ENCODE peak calls at places on chromosomes 2 and 18, in ten cellular contexts. V is lung, G is uterus, X is body of pancreas, K is brain microvascular endothelial cell, O is fibroblast of lung, Z is fibroblast of pulmonary artery, E is spleen, H is astrocyte, D is heart left ventricle. T is an unnamed sample.

GRCh38 chr2:75525434-75526308 is 35.1 kb downstream of the EVA1A start:
- DNase-seq in V (no peak), G (no peak), X (no peak), K (peak), O (peak), Z (no peak), E (no peak), H (peak), D (no peak), T (peak)

GRCh38 chr2:238286551-238286950 is 1.9 kb downstream of the PER2 start:
- DNase-seq in V (peak), G (peak), X (peak), K (peak), O (peak), Z (peak), E (peak), H (peak), D (no peak), T (peak)

GRCh38 chr2:54595999-54596903 is 127.2 kb upstream of the EML6 start:
- DNase-seq in V (no peak), G (peak), X (no peak), K (no peak), O (peak), Z (peak), E (no peak), H (no peak), D (no peak), T (no peak)

GRCh38 chr2:60676950-60677349 is 79.1 kb upstream of the PAPOLG start:
- DNase-seq in V (no peak), G (no peak), X (no peak), K (no peak), O (no peak), Z (no peak), E (no peak), H (no peak), D (no peak), T (no peak)

GRCh38 chr2:187078297-187078696 is 229.3 kb upstream of the ZSWIM2 start:
- DNase-seq in V (no peak), G (no peak), X (no peak), K (peak), O (peak), Z (peak), E (no peak), H (peak), D (no peak), T (peak)

GRCh38 chr2:188293601-188294482 is 2.2 kb downstream of the GULP1 start:
- DNase-seq in V (peak), G (peak), X (peak), K (peak), O (peak), Z (peak), E (no peak), H (peak), D (peak), T (peak)

GRCh38 chr18:48203961-48204666 is 205.1 kb downstream of the ZBTB7C start:
- DNase-seq in V (no peak), G (no peak), X (no peak), K (no peak), O (no peak), Z (no peak), E (no peak), H (no peak), D (no peak), T (no peak)

GRCh38 chr2:100924520-100925451 is 77.3 kb upstream of the RPL31 start:
- DNase-seq in V (no peak), G (peak), X (no peak), K (peak), O (peak), Z (peak), E (no peak), H (peak), D (no peak), T (peak)

GRCh38 chr2:233816771-233817170 is 37.6 kb downstream of the HJURP start:
- DNase-seq in V (no peak), G (no peak), X (peak), K (no peak), O (no peak), Z (no peak), E (peak), H (no peak), D (peak), T (no peak)

GRCh38 chr2:160376576-160376975 is 117.0 kb downstream of the RBMS1 start:
- DNase-seq in V (no peak), G (no peak), X (no peak), K (peak), O (peak), Z (peak), E (no peak), H (peak), D (no peak), T (peak)

GRCh38 chr2:235347691-235348090 is 146.2 kb upstream of the AGAP1 start:
- DNase-seq in V (no peak), G (no peak), X (no peak), K (peak), O (peak), Z (peak), E (no peak), H (peak), D (no peak), T (peak)

GRCh38 chr18:75531851-75532241 is 104.3 kb upstream of the SMIM21 start:
- DNase-seq in V (peak), G (no peak), X (no peak), K (no peak), O (no peak), Z (no peak), E (no peak), H (no peak), D (no peak), T (no peak)

GRCh38 chr2:45009303-45009927 is at the start of gene SIX2:
- DNase-seq in V (peak), G (peak), X (peak), K (peak), O (peak), Z (peak), E (no peak), H (peak), D (peak), T (peak)

GRCh38 chr2:106614511-106615291 is 127.5 kb downstream of the CD8B2 start:
- DNase-seq in V (no peak), G (no peak), X (peak), K (no peak), O (no peak), Z (no peak), E (no peak), H (no peak), D (no peak), T (no peak)

GRCh38 chr2:20052229-20052871 is 922 bp upstream of the LAPTM4A start:
- DNase-seq in V (no peak), G (no peak), X (no peak), K (no peak), O (peak), Z (peak), E (no peak), H (peak), D (no peak), T (peak)

GRCh38 chr2:54103454-54104314 is 11.7 kb upstream of the ACYP2 start:
- DNase-seq in V (peak), G (no peak), X (peak), K (peak), O (peak), Z (peak), E (peak), H (peak), D (no peak), T (peak)

GRCh38 chr2:157304811-157305712 is 20.6 kb downstream of the ERMN start:
- DNase-seq in V (no peak), G (no peak), X (no peak), K (peak), O (peak), Z (peak), E (no peak), H (peak), D (no peak), T (peak)

GRCh38 chr2:151197184-151198070 is 64.2 kb downstream of the RBM43 start:
- DNase-seq in V (no peak), G (no peak), X (no peak), K (no peak), O (no peak), Z (no peak), E (no peak), H (no peak), D (no peak), T (no peak)

GRCh38 chr2:111903930-111904439 is 5.6 kb downstream of the MERTK start:
- DNase-seq in V (no peak), G (no peak), X (no peak), K (no peak), O (no peak), Z (no peak), E (no peak), H (no peak), D (no peak), T (no peak)

GRCh38 chr2:190340369-190340768 is 3.0 kb upstream of the INPP1 start:
- DNase-seq in V (no peak), G (no peak), X (no peak), K (peak), O (peak), Z (peak), E (no peak), H (no peak), D (no peak), T (peak)

GRCh38 chr2:100606740-100607343 is 44.0 kb downstream of the PDCL3 start:
- DNase-seq in V (no peak), G (no peak), X (peak), K (peak), O (peak), Z (peak), E (no peak), H (peak), D (no peak), T (peak)

GRCh38 chr2:127277028-127277427 is 16.9 kb downstream of the ERCC3 start:
- DNase-seq in V (no peak), G (no peak), X (no peak), K (peak), O (no peak), Z (no peak), E (no peak), H (no peak), D (no peak), T (no peak)

GRCh38 chr2:287471-287885 is 413 bp downstream of the ALKAL2 start:
- DNase-seq in V (no peak), G (peak), X (peak), K (no peak), O (peak), Z (peak), E (no peak), H (peak), D (no peak), T (peak)

GRCh38 chr2:230614913-230615332 is 97.7 kb upstream of the CAB39 start:
- DNase-seq in V (no peak), G (no peak), X (no peak), K (no peak), O (peak), Z (no peak), E (peak), H (no peak), D (no peak), T (no peak)

GRCh38 chr2:230327418-230328154 is 593 bp downstream of the SP140L start:
- DNase-seq in V (no peak), G (no peak), X (no peak), K (no peak), O (peak), Z (no peak), E (no peak), H (no peak), D (no peak), T (no peak)

GRCh38 chr2:135409436-135409835 is 121.6 kb downstream of the ZRANB3 start:
- DNase-seq in V (no peak), G (no peak), X (no peak), K (no peak), O (no peak), Z (no peak), E (no peak), H (no peak), D (no peak), T (no peak)

GRCh38 chr18:23126352-23127056 is 8.8 kb upstream of the CABLES1 start:
- DNase-seq in V (no peak), G (no peak), X (no peak), K (no peak), O (no peak), Z (peak), E (no peak), H (no peak), D (no peak), T (peak)

GRCh38 chr2:31812051-31812798 is 198.6 kb downstream of the MEMO1 start:
- DNase-seq in V (no peak), G (no peak), X (no peak), K (peak), O (no peak), Z (peak), E (no peak), H (no peak), D (no peak), T (no peak)

DNA sequence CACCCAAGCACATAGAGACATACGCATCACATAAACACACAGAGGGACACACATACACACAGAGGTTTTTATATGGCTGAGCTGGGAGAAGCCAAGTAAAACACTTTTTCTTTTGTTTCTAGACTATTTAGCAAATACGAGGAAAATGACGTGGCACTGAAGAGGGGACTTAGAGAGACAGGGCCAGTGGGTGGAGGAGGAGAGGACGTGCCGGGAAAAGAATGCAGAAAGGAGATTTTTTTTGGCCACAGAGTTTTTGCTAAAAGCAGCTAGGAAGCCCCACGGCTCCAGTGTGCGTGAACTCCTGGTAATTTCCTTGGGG is 168.5 kb upstream of the KLF7 start:
- DNase-seq in V (no peak), G (no peak), X (no peak), K (no peak), O (no peak), Z (no peak), E (no peak), H (no peak), D (no peak), T (no peak)
- H3K4me3 ChIP-seq in V (no peak), G (peak), X (no peak), K (peak), O (peak), Z (peak), E (peak), H (peak), D (peak), T (peak)

GRCh38 chr2:162490052-162490717 is 146.3 kb downstream of the GCA start:
- DNase-seq in V (no peak), G (no peak), X (no peak), K (no peak), O (no peak), Z (no peak), E (no peak), H (no peak), D (no peak), T (no peak)

GRCh38 chr2:162492225-162492624 is 148.3 kb downstream of the GCA start:
- DNase-seq in V (no peak), G (no peak), X (no peak), K (no peak), O (no peak), Z (no peak), E (no peak), H (no peak), D (no peak), T (no peak)

GRCh38 chr2:162487816-162488215 is 143.9 kb downstream of the GCA start:
- DNase-seq in V (no peak), G (no peak), X (no peak), K (no peak), O (no peak), Z (no peak), E (no peak), H (no peak), D (no peak), T (no peak)

DNA sequence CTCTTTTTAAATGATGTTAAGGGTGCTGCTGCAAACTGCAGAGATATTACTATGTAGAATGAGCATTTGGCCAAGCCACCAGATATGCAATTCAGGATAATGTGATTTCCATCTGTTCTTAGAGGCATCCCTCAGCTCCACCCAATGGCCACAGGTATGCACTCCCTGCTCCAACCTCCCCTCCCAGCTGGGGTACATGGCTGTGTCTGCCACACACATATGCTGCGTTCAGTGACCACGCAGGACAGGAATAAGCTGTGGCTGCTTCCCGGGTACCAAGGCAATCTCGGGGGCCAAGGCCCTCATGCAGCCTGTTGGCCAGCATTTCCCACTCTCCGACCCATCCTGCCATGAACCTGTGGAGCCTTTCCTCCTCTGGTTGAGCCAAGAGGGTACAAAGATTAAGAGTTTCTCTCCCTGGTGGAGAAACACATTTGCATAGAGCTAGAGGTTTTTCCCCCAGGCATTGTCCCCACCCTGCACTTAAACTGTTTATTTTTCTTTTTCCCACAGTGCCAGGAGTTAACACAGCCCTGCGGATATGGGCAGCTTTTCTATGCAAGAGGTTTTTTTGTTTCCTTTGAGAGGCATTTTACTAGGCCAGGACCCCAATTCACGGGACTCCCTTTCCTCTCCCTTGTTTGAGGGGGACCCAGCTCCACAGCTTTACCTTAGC is 147.0 kb downstream of the GCA start:
- DNase-seq in V (no peak), G (no peak), X (no peak), K (no peak), O (no peak), Z (no peak), E (no peak), H (no peak), D (no peak), T (no peak)
- TF ChIP-seq CTCF in V (no peak), G (no peak), X (no peak), K (no peak), O (no peak), Z (no peak), E (no peak), H (no peak), D (no peak), T (no peak)

DNA sequence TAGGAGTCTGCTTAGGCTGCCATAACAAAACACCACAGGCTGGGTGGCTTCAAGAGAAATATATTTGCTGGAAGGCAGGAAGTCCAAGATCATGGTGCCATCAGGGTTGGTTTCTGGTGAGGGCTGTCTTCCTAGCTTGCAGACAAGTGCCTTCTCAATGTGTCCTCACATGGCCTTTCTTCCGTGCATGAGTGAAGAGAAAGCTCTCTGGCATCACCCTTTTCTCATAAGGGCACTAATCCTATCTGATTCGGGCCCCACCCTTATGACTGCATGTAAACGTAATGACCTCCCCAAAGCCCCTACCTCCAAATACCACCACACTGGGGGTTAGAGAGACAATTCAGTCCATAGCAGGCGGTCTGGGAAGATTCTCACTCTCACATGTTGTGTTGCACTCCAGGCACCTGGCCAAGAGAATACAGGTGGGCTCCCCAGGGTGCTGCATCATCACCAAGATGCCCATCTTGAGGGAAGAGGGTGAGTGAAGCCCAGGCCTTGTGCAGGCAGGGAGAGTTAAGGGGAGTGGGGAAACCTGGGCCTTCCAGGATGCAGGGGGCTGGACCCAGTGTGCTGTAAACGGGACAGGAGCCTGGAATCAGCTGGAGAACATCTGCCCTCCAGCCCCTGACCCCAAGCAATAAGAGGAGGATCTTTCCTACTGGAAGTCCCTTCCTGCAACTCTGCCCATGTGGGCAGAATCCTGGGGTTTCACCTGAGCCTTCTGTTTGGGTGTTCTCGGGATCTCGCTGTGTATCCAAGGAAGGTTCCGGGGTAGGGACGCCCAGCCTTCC is 10.2 kb downstream of the CATIP start:
- DNase-seq in V (no peak), G (no peak), X (no peak), K (no peak), O (no peak), Z (no peak), E (no peak), H (no peak), D (no peak), T (no peak)
- H3K4me3 ChIP-seq in V (no peak), G (peak), X (no peak), K (peak), O (no peak), Z (peak), E (peak), H (peak), D (peak), T (no peak)

GRCh38 chr2:14023558-14023957 is 609.0 kb upstream of the LRATD1 start:
- DNase-seq in V (no peak), G (no peak), X (no peak), K (no peak), O (no peak), Z (no peak), E (no peak), H (no peak), D (no peak), T (no peak)
- TF ChIP-seq CTCF in V (no peak), G (no peak), X (no peak), K (no peak), O (no peak), Z (no peak), E (no peak), H (no peak), D (no peak), T (no peak)